ENCODE peak calls at places on chromosome 14, in four cellular contexts. V, R, J and I are unnamed samples.

GRCh38 chr14:23414254-23414653 is 6.2 kb upstream of the MYH6 start:
- DNase-seq in V (no peak), R (no peak), J (no peak), I (no peak)

GRCh38 chr14:45066667-45067066 is 17.2 kb upstream of the PRPF39 start:
- DNase-seq in V (no peak), R (no peak), J (no peak), I (no peak)

GRCh38 chr14:61145903-61146411 is 135.2 kb downstream of the TMEM30B start:
- DNase-seq in V (peak; percentile 51), R (no peak), J (peak; percentile 95), I (no peak)

GRCh38 chr14:37889087-37889486 is 293.7 kb downstream of the TTC6 start:
- DNase-seq in V (no peak), R (no peak), J (no peak), I (no peak)

GRCh38 chr14:76957224-76957881 is 71.2 kb downstream of the IRF2BPL start:
- DNase-seq in V (no peak), R (no peak), J (no peak), I (no peak)

GRCh38 chr14:104696671-104697316 is 7.4 kb downstream of the INF2 start:
- DNase-seq in V (no peak), R (no peak), J (no peak), I (no peak)

GRCh38 chr14:58697927-58698641 is 60.3 kb downstream of the DACT1 start:
- DNase-seq in V (peak; percentile 40), R (no peak), J (no peak), I (no peak)

GRCh38 chr14:91649930-91650329 is 82.0 kb downstream of the CATSPERB start:
- DNase-seq in V (peak; percentile 64), R (no peak), J (no peak), I (peak; percentile 37)

GRCh38 chr14:67343601-67344230 is 15.9 kb downstream of the ATP6V1D start:
- DNase-seq in V (peak; percentile 60), R (no peak), J (no peak), I (no peak)

GRCh38 chr14:72800296-72800695 is 93.6 kb downstream of the DPF3 start:
- DNase-seq in V (no peak), R (no peak), J (no peak), I (no peak)

GRCh38 chr14:67285876-67286452 is 44.7 kb downstream of the PALS1 start:
- DNase-seq in V (peak; percentile 86), R (no peak), J (no peak), I (no peak)

GRCh38 chr14:61417141-61417540 is 95.8 kb downstream of the PRKCH start:
- DNase-seq in V (no peak), R (no peak), J (no peak), I (no peak)

GRCh38 chr14:68141531-68142088 is 322.0 kb downstream of the RAD51B start:
- DNase-seq in V (peak; percentile 73), R (no peak), J (no peak), I (no peak)

GRCh38 chr14:80213602-80214001 is 2.3 kb upstream of the DIO2 start:
- DNase-seq in V (peak; percentile 81), R (peak; percentile 47), J (no peak), I (no peak)

GRCh38 chr14:65745396-65746190 is 333.1 kb downstream of the FUT8 start:
- DNase-seq in V (no peak), R (no peak), J (no peak), I (peak; percentile 43)

GRCh38 chr14:73719791-73720190 is 5.6 kb upstream of the PNMA1 start:
- DNase-seq in V (peak; percentile 0), R (no peak), J (no peak), I (no peak)

GRCh38 chr14:105864116-105864515 is 337.7 kb downstream of the TMEM121 start:
- DNase-seq in V (no peak), R (no peak), J (no peak), I (no peak)

GRCh38 chr14:49550284-49551184 is 35.6 kb downstream of the RPS29 start:
- DNase-seq in V (peak; percentile 73), R (no peak), J (no peak), I (no peak)